ENCODE peak calls at places on chromosomes 6 and 20, in ten cellular contexts. N, S, F, L, X, C, V, I, E and P are unnamed samples.

GRCh38 chr20:44909872-44910689 is at the start of gene PABPC1L:
- DNase-seq in N (peak; percentile 72), S (no peak), F (peak; percentile 96), L (peak; percentile 13), X (peak; percentile 49), C (peak; percentile 57), V (peak; percentile 89), I (peak; percentile 85), E (peak; percentile 79), P (no peak)

GRCh38 chr6:157596886-157597285 is 215.9 kb downstream of the ZDHHC14 start:
- DNase-seq in N (no peak), S (no peak), F (no peak), L (no peak), X (no peak), C (no peak), V (no peak), I (no peak), E (no peak), P (no peak)

GRCh38 chr20:53642196-53643030 is 48.8 kb upstream of the ZNF217 start:
- DNase-seq in N (peak; percentile 25), S (no peak), F (peak; percentile 44), L (no peak), X (peak; percentile 89), C (no peak), V (peak; percentile 73), I (no peak), E (peak; percentile 82), P (no peak)

GRCh38 chr20:52083627-52084232 is 107.8 kb downstream of the ZFP64 start:
- DNase-seq in N (no peak), S (no peak), F (peak; percentile 91), L (no peak), X (peak; percentile 54), C (no peak), V (peak; percentile 48), I (peak; percentile 44), E (peak; percentile 92), P (no peak)

GRCh38 chr20:47800619-47801018 is 15.3 kb upstream of the SULF2 start:
- DNase-seq in N (no peak), S (no peak), F (no peak), L (no peak), X (no peak), C (no peak), V (no peak), I (no peak), E (no peak), P (no peak)

GRCh38 chr6:70849348-70850069 is 107.4 kb downstream of the B3GAT2 start:
- DNase-seq in N (no peak), S (no peak), F (no peak), L (no peak), X (no peak), C (no peak), V (no peak), I (no peak), E (peak; percentile 58), P (no peak)

GRCh38 chr6:17470953-17471335 is 77.5 kb downstream of the CAP2 start:
- DNase-seq in N (no peak), S (no peak), F (no peak), L (no peak), X (no peak), C (no peak), V (no peak), I (no peak), E (peak; percentile 9), P (no peak)

GRCh38 chr20:17562804-17563305 is 7.0 kb upstream of the DSTN start:
- DNase-seq in N (no peak), S (peak; percentile 48), F (no peak), L (no peak), X (no peak), C (no peak), V (no peak), I (peak; percentile 53), E (peak; percentile 31), P (no peak)

GRCh38 chr20:23049201-23049932 is at the start of gene THBD:
- DNase-seq in N (no peak), S (peak; percentile 94), F (peak; percentile 68), L (no peak), X (no peak), C (peak; percentile 86), V (no peak), I (peak; percentile 85), E (peak; percentile 73), P (no peak)

GRCh38 chr20:23047738-23048214 is 1.7 kb downstream of the THBD start:
- DNase-seq in N (no peak), S (no peak), F (peak; percentile 12), L (no peak), X (no peak), C (no peak), V (no peak), I (no peak), E (no peak), P (no peak)

GRCh38 chr20:23048283-23049200 is 930 bp downstream of the THBD start:
- DNase-seq in N (no peak), S (peak; percentile 84), F (peak; percentile 84), L (no peak), X (no peak), C (peak; percentile 69), V (no peak), I (peak; percentile 71), E (peak; percentile 55), P (no peak)

GRCh38 chr20:23046431-23046830 is 3.0 kb downstream of the THBD start:
- DNase-seq in N (no peak), S (no peak), F (no peak), L (no peak), X (no peak), C (no peak), V (no peak), I (no peak), E (peak; percentile 49), P (no peak)

DNA sequence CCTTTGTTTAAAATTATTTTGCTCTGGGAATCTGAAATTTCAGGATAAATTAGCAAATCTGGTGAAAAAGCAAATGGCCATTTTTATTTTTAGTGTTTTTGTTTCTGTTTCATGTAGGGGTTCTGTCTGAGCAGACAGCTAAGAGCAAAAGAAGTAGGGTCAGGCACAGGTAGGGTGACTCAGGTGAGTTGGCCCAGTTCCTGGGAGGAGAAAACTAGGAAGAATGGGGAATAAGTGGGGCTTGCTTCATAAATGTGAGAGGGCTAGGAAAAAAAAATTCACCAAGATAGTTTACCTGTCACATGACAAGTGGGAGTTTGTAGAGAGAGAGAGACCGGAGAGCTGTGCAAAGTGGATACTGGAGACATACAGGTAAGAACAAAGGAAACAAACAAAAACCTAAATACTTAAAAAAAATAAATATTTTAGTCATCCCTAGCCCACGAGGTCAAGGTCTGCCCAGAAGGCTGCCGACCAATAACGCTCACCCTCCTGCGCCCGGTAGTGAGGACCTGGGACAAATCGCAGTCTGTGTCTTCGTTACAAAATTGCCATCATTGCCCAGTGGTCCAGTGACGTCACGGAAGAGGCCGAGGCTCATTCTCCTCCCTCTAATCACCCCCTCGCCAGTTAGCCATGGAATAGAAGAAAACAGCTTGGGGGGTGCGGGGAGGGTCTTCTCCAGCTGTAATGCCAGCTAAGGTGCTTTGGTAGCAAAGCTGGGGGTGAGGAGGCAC is 2.3 kb downstream of the THBD start:
- DNase-seq in N (no peak), S (no peak), F (no peak), L (no peak), X (no peak), C (no peak), V (no peak), I (no peak), E (peak; percentile 55), P (no peak)
- H3K4me3 ChIP-seq in N (no peak overlapping the region), S (peak overlapping the region; percentile 82), F (no peak overlapping the region), L (no peak overlapping the region), X (no peak overlapping the region), C (peak overlapping the region; percentile 80), V (no peak overlapping the region), I (peak overlapping the region; percentile 70), E (peak overlapping the region; percentile 73), P (peak overlapping the region; percentile 48)

DNA sequence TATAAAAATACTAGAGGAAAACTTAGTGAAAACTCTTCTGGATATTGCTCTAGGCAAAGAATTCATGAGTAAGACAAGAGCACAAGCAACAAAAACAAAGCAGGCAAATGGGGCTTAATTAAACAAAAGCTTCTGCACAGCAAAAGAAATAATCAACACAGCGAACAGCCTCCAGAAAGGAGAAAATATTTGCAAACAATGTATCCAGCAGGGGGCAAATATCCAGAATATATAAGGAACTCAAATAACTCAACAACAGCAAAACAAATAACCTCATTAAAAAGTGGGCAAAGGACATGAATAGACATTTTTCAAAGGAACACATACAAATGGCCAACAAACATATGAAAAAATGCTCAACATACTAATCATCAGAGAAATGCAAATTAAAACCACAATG is 17.1 kb upstream of the HECA start:
- DNase-seq in N (no peak), S (no peak), F (no peak), L (no peak), X (no peak), C (no peak), V (no peak), I (no peak), E (no peak), P (no peak)
- TF ChIP-seq CTCF in N (no peak), S (no peak), F (peak; percentile 25), L (no peak), X (peak; percentile 6), C (no peak), V (no peak), I (no peak), E (no peak), P (no peak)

GRCh38 chr20:63741354-63741675 is 1.7 kb downstream of the SLC2A4RG start:
- DNase-seq in N (no peak), S (no peak), F (no peak), L (no peak), X (no peak), C (no peak), V (no peak), I (no peak), E (no peak), P (no peak)

GRCh38 chr20:63743210-63743970 is 3.8 kb downstream of the SLC2A4RG start:
- DNase-seq in N (no peak), S (no peak), F (no peak), L (no peak), X (no peak), C (no peak), V (no peak), I (no peak), E (no peak), P (no peak)

GRCh38 chr20:63742381-63743024 is 2.9 kb downstream of the SLC2A4RG start:
- DNase-seq in N (no peak), S (no peak), F (no peak), L (no peak), X (no peak), C (no peak), V (no peak), I (no peak), E (no peak), P (no peak)

GRCh38 chr20:63740501-63741353 is 1.2 kb downstream of the SLC2A4RG start:
- DNase-seq in N (no peak), S (peak; percentile 98), F (peak; percentile 73), L (no peak), X (peak; percentile 48), C (peak; percentile 95), V (no peak), I (peak; percentile 94), E (peak; percentile 84), P (peak; percentile 96)

DNA sequence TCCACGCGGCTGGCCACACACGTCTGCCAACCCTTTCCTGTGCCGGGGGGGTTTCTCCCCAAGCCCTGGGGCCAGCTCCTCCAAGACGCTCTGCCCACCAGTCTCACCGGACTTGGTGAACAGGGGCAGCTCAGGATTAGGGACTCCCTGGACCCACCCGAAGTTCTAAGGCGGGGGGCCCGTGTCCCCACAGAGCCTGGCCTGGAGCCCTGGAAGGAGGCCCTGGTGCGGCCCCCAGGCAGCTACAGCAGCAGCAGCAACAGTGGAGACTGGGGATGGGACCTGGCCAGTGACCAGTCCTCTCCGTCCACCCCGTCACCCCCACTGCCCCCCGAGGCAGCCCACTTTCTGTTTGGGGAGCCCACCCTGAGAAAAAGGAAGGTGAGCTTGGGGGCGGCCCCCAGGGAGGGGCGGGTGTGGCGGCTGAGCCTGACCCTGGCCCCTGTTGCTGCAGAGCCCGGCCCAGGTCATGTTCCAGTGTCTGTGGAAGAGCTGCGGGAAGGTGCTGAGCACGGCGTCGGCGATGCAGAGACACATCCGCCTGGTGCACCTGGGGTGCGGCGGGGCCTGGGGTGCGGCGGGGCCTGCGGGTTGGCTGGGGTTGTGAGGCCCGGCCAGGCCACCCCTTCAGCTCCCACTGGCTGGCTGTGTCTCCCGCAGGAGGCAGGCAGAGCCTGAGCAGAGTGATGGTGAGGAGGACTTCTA is 2.3 kb downstream of the SLC2A4RG start:
- DNase-seq in N (no peak), S (no peak), F (no peak), L (no peak), X (no peak), C (no peak), V (no peak), I (no peak), E (no peak), P (no peak)
- H3K4me3 ChIP-seq in N (peak overlapping the region; percentile 68), S (peak overlapping the region; percentile 93), F (no peak overlapping the region), L (no peak overlapping the region), X (peak overlapping the region; percentile 76), C (peak overlapping the region; percentile 81), V (no peak overlapping the region), I (no peak overlapping the region), E (peak overlapping the region; percentile 84), P (peak overlapping the region; percentile 85)

GRCh38 chr6:161095916-161096315 is 104.3 kb downstream of the MAP3K4 start:
- DNase-seq in N (no peak), S (no peak), F (no peak), L (no peak), X (no peak), C (no peak), V (no peak), I (no peak), E (peak; percentile 13), P (no peak)

GRCh38 chr6:161104966-161105365 is 113.4 kb downstream of the MAP3K4 start:
- DNase-seq in N (no peak), S (no peak), F (no peak), L (no peak), X (no peak), C (no peak), V (no peak), I (no peak), E (peak; percentile 45), P (no peak)

GRCh38 chr6:161103475-161103874 is 111.9 kb downstream of the MAP3K4 start:
- DNase-seq in N (no peak), S (no peak), F (no peak), L (no peak), X (no peak), C (no peak), V (no peak), I (no peak), E (no peak), P (no peak)

GRCh38 chr6:161101517-161101916 is 109.9 kb downstream of the MAP3K4 start:
- DNase-seq in N (no peak), S (no peak), F (peak; percentile 31), L (no peak), X (no peak), C (no peak), V (no peak), I (no peak), E (no peak), P (no peak)

DNA sequence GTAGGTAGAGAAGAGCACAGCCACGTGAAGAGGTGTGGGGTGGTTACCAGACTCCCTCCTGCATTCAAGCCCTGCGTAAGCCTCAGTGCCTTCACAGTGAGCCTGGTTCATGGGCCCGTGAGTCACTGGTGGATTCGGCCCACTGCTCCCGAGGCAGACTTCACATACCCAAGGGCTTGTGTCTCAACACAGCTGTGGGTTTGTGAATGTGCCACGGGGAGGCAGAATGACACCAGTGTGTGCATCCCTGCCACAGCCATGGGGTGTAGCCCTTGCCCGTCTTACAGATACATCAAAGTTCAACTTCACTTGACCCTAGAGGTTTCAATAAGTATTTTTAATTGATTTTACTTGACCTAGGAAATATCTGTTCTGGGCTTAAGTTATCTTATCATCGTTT is 108.5 kb downstream of the MAP3K4 start:
- DNase-seq in N (no peak), S (no peak), F (no peak), L (no peak), X (no peak), C (no peak), V (no peak), I (no peak), E (no peak), P (no peak)
- TF ChIP-seq CTCF in N (no peak), S (no peak), F (no peak), L (no peak), X (no peak), C (no peak), V (no peak), I (no peak), E (no peak), P (no peak)